ENCODE peak calls at places on chromosomes 16 and 17, in seven cellular contexts. One of them, this sample, is unnamed.

GRCh38 chr17:2961446-2961845 is 102.0 kb downstream of the OR1D5 start:
- DNase-seq in testis: peak
- DNase-seq in HCT116: no peak
- DNase-seq in IMR-90: no peak
- DNase-seq in Peyer's patch: no peak
- DNase-seq in A549: no peak
- DNase-seq in K562: no peak
- DNase-seq in this sample: no peak

GRCh38 chr17:41544497-41544896 is 16.4 kb upstream of the KRT19 start:
- DNase-seq in Peyer's patch: no peak
- DNase-seq in testis: no peak
- DNase-seq in HCT116: no peak
- DNase-seq in A549: peak
- DNase-seq in K562: no peak
- DNase-seq in IMR-90: no peak
- DNase-seq in this sample: no peak

GRCh38 chr17:51640108-51640622 is 379.8 kb downstream of the UTP18 start:
- DNase-seq in IMR-90: no peak
- DNase-seq in K562: peak
- DNase-seq in A549: peak
- DNase-seq in HCT116: peak
- DNase-seq in testis: peak
- DNase-seq in Peyer's patch: no peak
- DNase-seq in this sample: no peak

GRCh38 chr17:45293413-45294211 is 23.2 kb downstream of the MAP3K14 start:
- DNase-seq in testis: peak
- DNase-seq in K562: peak
- DNase-seq in IMR-90: peak
- DNase-seq in A549: peak
- DNase-seq in Peyer's patch: no peak
- DNase-seq in HCT116: peak
- DNase-seq in this sample: peak

GRCh38 chr16:15990902-15991301 is 41.5 kb downstream of the ABCC1 start:
- DNase-seq in A549: no peak
- DNase-seq in testis: no peak
- DNase-seq in K562: peak
- DNase-seq in Peyer's patch: no peak
- DNase-seq in HCT116: no peak
- DNase-seq in IMR-90: no peak
- DNase-seq in this sample: no peak

GRCh38 chr17:42340691-42341127 is 47.5 kb downstream of the STAT3 start:
- DNase-seq in A549: no peak
- DNase-seq in testis: no peak
- DNase-seq in K562: no peak
- DNase-seq in IMR-90: no peak
- DNase-seq in Peyer's patch: no peak
- DNase-seq in HCT116: no peak
- DNase-seq in this sample: no peak

GRCh38 chr17:61324540-61324868 is 75.1 kb upstream of the TBX2 start:
- DNase-seq in IMR-90: peak
- DNase-seq in K562: no peak
- DNase-seq in Peyer's patch: no peak
- DNase-seq in testis: no peak
- DNase-seq in HCT116: no peak
- DNase-seq in A549: no peak
- DNase-seq in this sample: no peak

GRCh38 chr17:41944943-41945342 is 14.5 kb downstream of the ODAD4 start:
- DNase-seq in IMR-90: no peak
- DNase-seq in Peyer's patch: no peak
- DNase-seq in testis: no peak
- DNase-seq in A549: no peak
- DNase-seq in K562: no peak
- DNase-seq in HCT116: no peak
- DNase-seq in this sample: no peak

GRCh38 chr17:16878084-16878483 is 93.8 kb downstream of the TNFRSF13B start:
- DNase-seq in A549: no peak
- DNase-seq in IMR-90: no peak
- DNase-seq in testis: no peak
- DNase-seq in Peyer's patch: no peak
- DNase-seq in HCT116: no peak
- DNase-seq in K562: no peak
- DNase-seq in this sample: no peak

GRCh38 chr17:50630524-50631194 is 4.0 kb upstream of the ABCC3 start:
- DNase-seq in A549: peak
- DNase-seq in testis: peak
- DNase-seq in K562: peak
- DNase-seq in HCT116: peak
- DNase-seq in IMR-90: no peak
- DNase-seq in Peyer's patch: peak
- DNase-seq in this sample: no peak

GRCh38 chr16:66335704-66336329 is 30.7 kb upstream of the CDH5 start:
- DNase-seq in HCT116: no peak
- DNase-seq in A549: no peak
- DNase-seq in IMR-90: peak
- DNase-seq in testis: peak
- DNase-seq in K562: no peak
- DNase-seq in Peyer's patch: no peak
- DNase-seq in this sample: no peak

GRCh38 chr17:3796110-3796821 is 4.7 kb downstream of the ITGAE start:
- DNase-seq in K562: no peak
- DNase-seq in Peyer's patch: peak
- DNase-seq in testis: no peak
- DNase-seq in IMR-90: no peak
- DNase-seq in HCT116: no peak
- DNase-seq in A549: no peak
- DNase-seq in this sample: no peak

GRCh38 chr16:49150341-49150740 is 131.3 kb downstream of the CBLN1 start:
- DNase-seq in testis: no peak
- DNase-seq in HCT116: no peak
- DNase-seq in IMR-90: no peak
- DNase-seq in A549: no peak
- DNase-seq in Peyer's patch: no peak
- DNase-seq in K562: no peak
- DNase-seq in this sample: no peak

GRCh38 chr16:52383071-52383470 is 163.9 kb downstream of the TOX3 start:
- DNase-seq in K562: no peak
- DNase-seq in Peyer's patch: no peak
- DNase-seq in IMR-90: no peak
- DNase-seq in HCT116: no peak
- DNase-seq in testis: no peak
- DNase-seq in A549: no peak
- DNase-seq in this sample: no peak

GRCh38 chr16:75263963-75264445 is 12.6 kb upstream of the BCAR1 start:
- DNase-seq in K562: no peak
- DNase-seq in HCT116: no peak
- DNase-seq in A549: no peak
- DNase-seq in IMR-90: no peak
- DNase-seq in testis: peak
- DNase-seq in Peyer's patch: no peak
- DNase-seq in this sample: no peak
- TF ChIP-seq POLR2A in K562: no peak
- TF ChIP-seq POLR2A in HCT116: no peak
- TF ChIP-seq POLR2A in A549: no peak
- TF ChIP-seq POLR2A in IMR-90: no peak
- TF ChIP-seq POLR2A in testis: no peak
- TF ChIP-seq POLR2A in Peyer's patch: peak
- TF ChIP-seq POLR2A in this sample: no peak

DNA sequence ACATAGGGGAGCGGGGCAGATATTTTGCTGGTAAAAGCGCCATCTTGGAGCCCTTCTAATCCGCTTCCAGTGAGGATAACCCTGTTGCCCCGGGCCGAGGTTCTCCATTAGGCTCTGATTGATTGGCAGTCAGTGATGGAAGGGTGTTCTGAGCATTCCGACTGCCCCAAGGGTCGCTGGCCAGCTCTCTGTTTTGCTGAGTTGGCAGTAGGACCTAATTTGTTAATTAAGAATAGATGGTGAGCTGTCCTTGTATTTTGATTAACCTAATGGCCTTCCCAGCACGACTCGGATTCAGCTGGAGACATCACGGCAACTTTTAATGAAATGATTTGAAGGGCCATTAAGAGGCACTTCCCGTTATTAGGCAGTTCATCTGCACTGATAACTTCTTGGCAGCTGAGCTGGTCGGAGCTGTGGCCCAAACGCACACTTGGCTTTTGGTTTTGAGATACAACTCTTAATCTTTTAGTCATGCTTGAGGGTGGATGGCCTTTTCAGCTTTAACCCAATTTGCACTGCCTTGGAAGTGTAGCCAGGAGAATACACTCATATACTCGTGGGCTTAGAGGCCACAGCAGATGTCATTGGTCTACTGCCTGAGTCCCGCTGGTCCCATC is 74.3 kb downstream of the HAPSTR1 start:
- DNase-seq in Peyer's patch: no peak
- DNase-seq in K562: no peak
- DNase-seq in IMR-90: no peak
- DNase-seq in HCT116: no peak
- DNase-seq in testis: no peak
- DNase-seq in A549: no peak
- DNase-seq in this sample: no peak
- H3K4me3 ChIP-seq in Peyer's patch: no peak
- H3K4me3 ChIP-seq in K562: no peak
- H3K4me3 ChIP-seq in IMR-90: no peak
- H3K4me3 ChIP-seq in HCT116: no peak
- H3K4me3 ChIP-seq in testis: no peak
- H3K4me3 ChIP-seq in A549: no peak
- H3K4me3 ChIP-seq in this sample: no peak

GRCh38 chr17:74823176-74823495 is 36.5 kb downstream of the GRIN2C start:
- DNase-seq in testis: no peak
- DNase-seq in IMR-90: no peak
- DNase-seq in A549: no peak
- DNase-seq in HCT116: no peak
- DNase-seq in Peyer's patch: no peak
- DNase-seq in K562: no peak
- DNase-seq in this sample: no peak

GRCh38 chr17:74821655-74822328 is 37.9 kb downstream of the GRIN2C start:
- DNase-seq in HCT116: no peak
- DNase-seq in K562: no peak
- DNase-seq in Peyer's patch: no peak
- DNase-seq in A549: no peak
- DNase-seq in IMR-90: no peak
- DNase-seq in testis: no peak
- DNase-seq in this sample: no peak

GRCh38 chr17:74820037-74820436 is 39.6 kb downstream of the GRIN2C start:
- DNase-seq in HCT116: no peak
- DNase-seq in testis: no peak
- DNase-seq in Peyer's patch: no peak
- DNase-seq in A549: no peak
- DNase-seq in K562: no peak
- DNase-seq in IMR-90: no peak
- DNase-seq in this sample: no peak

GRCh38 chr17:74825003-74825627 is 34.6 kb downstream of the GRIN2C start:
- DNase-seq in A549: no peak
- DNase-seq in K562: no peak
- DNase-seq in testis: no peak
- DNase-seq in IMR-90: no peak
- DNase-seq in HCT116: no peak
- DNase-seq in Peyer's patch: no peak
- DNase-seq in this sample: no peak

DNA sequence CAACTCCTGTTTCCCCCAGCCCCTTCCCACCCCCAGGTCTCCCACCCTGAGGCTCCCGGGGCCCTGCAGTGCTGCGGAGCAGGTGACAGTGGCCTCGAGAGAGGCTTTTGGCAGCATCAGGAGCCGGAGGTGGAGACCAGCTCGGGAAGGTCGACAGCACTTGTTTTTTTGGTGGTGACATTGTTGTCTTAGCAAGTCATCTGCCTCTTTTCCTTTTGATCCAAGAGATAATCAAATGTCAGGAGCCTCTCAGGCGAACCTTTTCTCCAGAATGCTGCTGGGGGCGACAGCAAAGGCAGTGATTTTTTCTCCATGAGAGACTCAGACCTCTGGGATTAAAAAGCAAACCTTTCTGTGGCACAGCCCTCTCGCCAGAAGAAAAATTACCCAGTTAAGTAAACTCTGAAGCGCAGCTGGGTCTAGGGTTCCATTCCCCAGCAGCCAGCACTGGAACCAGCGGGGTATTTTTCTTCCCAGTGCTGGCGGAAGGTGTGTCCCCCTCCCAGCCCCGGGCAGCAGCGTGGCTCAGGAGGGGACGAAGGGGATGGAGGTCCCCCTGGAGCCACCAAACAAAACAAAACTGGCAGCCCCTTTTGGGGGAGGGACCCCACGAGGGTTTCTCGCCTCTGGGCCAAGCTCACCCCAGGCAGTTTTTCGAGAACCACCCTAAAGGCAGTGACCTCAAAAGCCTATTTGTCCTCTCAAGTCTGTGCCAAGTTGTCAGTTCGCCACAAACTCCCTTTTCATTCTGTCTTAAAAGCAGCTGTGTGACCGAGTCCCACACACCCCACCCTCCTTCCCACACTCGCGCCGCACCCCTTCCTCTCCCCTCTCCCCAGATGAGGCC is 37.1 kb downstream of the GRIN2C start:
- DNase-seq in Peyer's patch: no peak
- DNase-seq in IMR-90: no peak
- DNase-seq in HCT116: no peak
- DNase-seq in testis: no peak
- DNase-seq in A549: no peak
- DNase-seq in K562: no peak
- DNase-seq in this sample: no peak
- H3K27ac ChIP-seq in Peyer's patch: no peak
- H3K27ac ChIP-seq in IMR-90: no peak
- H3K27ac ChIP-seq in HCT116: no peak
- H3K27ac ChIP-seq in testis: no peak
- H3K27ac ChIP-seq in A549: no peak
- H3K27ac ChIP-seq in K562: no peak
- H3K27ac ChIP-seq in this sample: no peak

GRCh38 chr17:32801193-32801592 is 75.7 kb downstream of the MYO1D start:
- DNase-seq in Peyer's patch: no peak
- DNase-seq in testis: no peak
- DNase-seq in A549: no peak
- DNase-seq in K562: no peak
- DNase-seq in HCT116: no peak
- DNase-seq in IMR-90: no peak
- DNase-seq in this sample: no peak
- TF ChIP-seq POLR2A in Peyer's patch: no peak
- TF ChIP-seq POLR2A in testis: no peak
- TF ChIP-seq POLR2A in A549: no peak
- TF ChIP-seq POLR2A in K562: no peak
- TF ChIP-seq POLR2A in HCT116: no peak
- TF ChIP-seq POLR2A in IMR-90: no peak
- TF ChIP-seq POLR2A in this sample: no peak